ENCODE peak calls at places on chromosomes 12 and 14, in ten cellular contexts. K is DMS79 treated with DMSO at 0.1 percent for 48 hours; P is NCI-H69; C is effector memory CD4-positive, alpha-beta T cell; G is ovary; E is HS-5; L is NCI-H1417; X is activated CD4-positive, alpha-beta T cell treated with anti-CD3 and anti-CD28 coated beads, Interleukin-2, amount 50 U/mL, for 24 hours; Z is foreskin fibroblast; O is caudate nucleus. T is an unnamed sample.

GRCh38 chr14:70886421-70887206 is 20.6 kb upstream of the PCNX1 start:
- DNase-seq in E (no peak), G (no peak), X (no peak), O (no peak), K (no peak), P (no peak), C (no peak), L (no peak), Z (no peak), T (no peak)

GRCh38 chr12:18859400-18859799 is 121.5 kb downstream of the CAPZA3 start:
- DNase-seq in G (no peak), P (no peak), C (no peak), K (no peak), Z (no peak), L (no peak), O (no peak), E (no peak), X (no peak), T (no peak)

GRCh38 chr14:59845245-59845644 is 25.3 kb downstream of the RTN1 start:
- DNase-seq in C (no peak), L (no peak), P (no peak), G (no peak), O (no peak), K (no peak), X (no peak), E (no peak), Z (no peak), T (no peak)

GRCh38 chr14:34498684-34499412 is 36.8 kb upstream of the SPTSSA start:
- DNase-seq in K (peak), G (no peak), E (no peak), Z (no peak), C (no peak), X (no peak), L (peak), O (no peak), P (peak), T (no peak)

GRCh38 chr12:68957273-68957672 is 24.3 kb upstream of the CPM start:
- DNase-seq in Z (no peak), C (no peak), O (no peak), E (no peak), K (no peak), L (no peak), G (no peak), P (no peak), X (no peak), T (no peak)

GRCh38 chr14:71659165-71659564 is 273.1 kb upstream of the RGS6 start:
- DNase-seq in O (no peak), E (no peak), P (peak), C (no peak), G (no peak), K (no peak), X (no peak), L (no peak), Z (peak), T (no peak)

GRCh38 chr12:72136792-72137191 is 135.4 kb upstream of the TRHDE start:
- DNase-seq in L (no peak), K (no peak), G (no peak), C (no peak), E (no peak), O (no peak), P (no peak), Z (no peak), X (no peak), T (no peak)

GRCh38 chr12:118377005-118377890 is 893 bp downstream of the SUDS3 start:
- DNase-seq in L (peak), K (peak), Z (no peak), C (no peak), P (peak), O (no peak), E (no peak), G (no peak), X (no peak), T (peak)

GRCh38 chr12:79006306-79006705 is 141.7 kb downstream of the SYT1 start:
- DNase-seq in C (no peak), E (no peak), L (no peak), P (peak), O (no peak), G (no peak), K (no peak), X (no peak), Z (peak), T (no peak)

GRCh38 chr12:66279127-66279712 is 23.1 kb upstream of the HELB start:
- DNase-seq in K (no peak), G (no peak), L (no peak), E (no peak), P (peak), Z (no peak), X (no peak), O (no peak), C (peak), T (no peak)

GRCh38 chr14:22226381-22226780 is 362.6 kb downstream of the DAD1 start:
- DNase-seq in O (no peak), G (no peak), Z (no peak), E (no peak), L (no peak), P (no peak), X (no peak), C (no peak), K (no peak), T (no peak)

GRCh38 chr14:61598980-61599379 is 96.3 kb upstream of the HIF1A start:
- DNase-seq in O (no peak), C (no peak), P (peak), E (no peak), K (no peak), X (no peak), Z (no peak), L (no peak), G (no peak), T (no peak)

GRCh38 chr12:52142431-52142830 is 49.4 kb downstream of the KRT80 start:
- DNase-seq in G (no peak), O (no peak), L (no peak), P (no peak), C (no peak), X (no peak), E (no peak), K (no peak), Z (no peak), T (no peak)

GRCh38 chr12:34294671-34295365 is 272.5 kb downstream of the ALG10 start:
- DNase-seq in X (no peak), P (no peak), C (no peak), G (peak), O (no peak), K (no peak), Z (no peak), E (no peak), L (no peak), T (no peak)

GRCh38 chr12:112422531-112422930 is 3.8 kb downstream of the PTPN11 start:
- DNase-seq in K (no peak), C (no peak), X (no peak), L (no peak), Z (peak), O (no peak), E (no peak), P (no peak), G (no peak), T (peak)